ENCODE peak calls at places on chromosomes 5 and 9, in seven cellular contexts. One of them, this sample, is unnamed.

GRCh38 chr5:87195616-87196015 is 72.1 kb upstream of the RASA1 start:
- DNase-seq in fibroblast of pulmonary artery: peak; percentile 41
- DNase-seq in colonic mucosa: no peak
- DNase-seq in Daoy: no peak
- DNase-seq in non-pigmented ciliary epithelial cell: no peak
- DNase-seq in neural crest cell: no peak
- DNase-seq in naive thymus-derived CD4-positive, alpha-beta T cell: no peak
- DNase-seq in this sample: peak; percentile 18

GRCh38 chr9:37033753-37034319 is at the start of gene PAX5:
- DNase-seq in fibroblast of pulmonary artery: no peak
- DNase-seq in colonic mucosa: no peak
- DNase-seq in Daoy: no peak
- DNase-seq in non-pigmented ciliary epithelial cell: no peak
- DNase-seq in neural crest cell: no peak
- DNase-seq in naive thymus-derived CD4-positive, alpha-beta T cell: no peak
- DNase-seq in this sample: no peak

GRCh38 chr5:172437445-172438303 is 16.7 kb downstream of the SH3PXD2B start:
- DNase-seq in fibroblast of pulmonary artery: peak; percentile 97
- DNase-seq in colonic mucosa: peak; percentile 45
- DNase-seq in Daoy: peak; percentile 87
- DNase-seq in non-pigmented ciliary epithelial cell: peak; percentile 70
- DNase-seq in neural crest cell: no peak
- DNase-seq in naive thymus-derived CD4-positive, alpha-beta T cell: no peak
- DNase-seq in this sample: peak; percentile 66

GRCh38 chr9:36392489-36392888 is 7.6 kb downstream of the RNF38 start:
- DNase-seq in fibroblast of pulmonary artery: no peak
- DNase-seq in colonic mucosa: no peak
- DNase-seq in Daoy: no peak
- DNase-seq in non-pigmented ciliary epithelial cell: no peak
- DNase-seq in neural crest cell: no peak
- DNase-seq in naive thymus-derived CD4-positive, alpha-beta T cell: no peak
- DNase-seq in this sample: no peak

GRCh38 chr9:5815421-5815820 is 17.5 kb downstream of the ERMP1 start:
- DNase-seq in fibroblast of pulmonary artery: no peak
- DNase-seq in colonic mucosa: no peak
- DNase-seq in Daoy: no peak
- DNase-seq in non-pigmented ciliary epithelial cell: no peak
- DNase-seq in neural crest cell: no peak
- DNase-seq in naive thymus-derived CD4-positive, alpha-beta T cell: no peak
- DNase-seq in this sample: no peak

GRCh38 chr5:158599132-158599531 is 500.6 kb downstream of the EBF1 start:
- DNase-seq in fibroblast of pulmonary artery: peak; percentile 19
- DNase-seq in colonic mucosa: no peak
- DNase-seq in Daoy: peak; percentile 63
- DNase-seq in non-pigmented ciliary epithelial cell: peak; percentile 53
- DNase-seq in neural crest cell: no peak
- DNase-seq in naive thymus-derived CD4-positive, alpha-beta T cell: no peak
- DNase-seq in this sample: peak; percentile 70

GRCh38 chr9:134319306-134320194 is 6.7 kb upstream of the RXRA start:
- DNase-seq in fibroblast of pulmonary artery: no peak
- DNase-seq in colonic mucosa: no peak
- DNase-seq in Daoy: no peak
- DNase-seq in non-pigmented ciliary epithelial cell: no peak
- DNase-seq in neural crest cell: peak; percentile 58
- DNase-seq in naive thymus-derived CD4-positive, alpha-beta T cell: no peak
- DNase-seq in this sample: no peak

GRCh38 chr9:86940774-86941173 is 6.5 kb downstream of the GAS1 start:
- DNase-seq in fibroblast of pulmonary artery: no peak
- DNase-seq in colonic mucosa: no peak
- DNase-seq in Daoy: no peak
- DNase-seq in non-pigmented ciliary epithelial cell: no peak
- DNase-seq in neural crest cell: no peak
- DNase-seq in naive thymus-derived CD4-positive, alpha-beta T cell: no peak
- DNase-seq in this sample: no peak

GRCh38 chr9:116369706-116370105 is 216.1 kb downstream of the PAPPA start:
- DNase-seq in fibroblast of pulmonary artery: no peak
- DNase-seq in colonic mucosa: no peak
- DNase-seq in Daoy: no peak
- DNase-seq in non-pigmented ciliary epithelial cell: no peak
- DNase-seq in neural crest cell: no peak
- DNase-seq in naive thymus-derived CD4-positive, alpha-beta T cell: no peak
- DNase-seq in this sample: no peak

GRCh38 chr5:159817262-159818029 is 98.8 kb upstream of the ADRA1B start:
- DNase-seq in fibroblast of pulmonary artery: no peak
- DNase-seq in colonic mucosa: no peak
- DNase-seq in Daoy: no peak
- DNase-seq in non-pigmented ciliary epithelial cell: peak; percentile 44
- DNase-seq in neural crest cell: no peak
- DNase-seq in naive thymus-derived CD4-positive, alpha-beta T cell: no peak
- DNase-seq in this sample: no peak

GRCh38 chr5:132294728-132295504 is 722 bp downstream of the SLC22A4 start:
- DNase-seq in fibroblast of pulmonary artery: peak; percentile 94
- DNase-seq in colonic mucosa: peak; percentile 73
- DNase-seq in Daoy: peak; percentile 93
- DNase-seq in non-pigmented ciliary epithelial cell: peak; percentile 55
- DNase-seq in neural crest cell: no peak
- DNase-seq in naive thymus-derived CD4-positive, alpha-beta T cell: no peak
- DNase-seq in this sample: peak; percentile 78

GRCh38 chr5:177378884-177379883 is 5.0 kb upstream of the SLC34A1 start:
- DNase-seq in fibroblast of pulmonary artery: peak; percentile 70
- DNase-seq in colonic mucosa: no peak
- DNase-seq in Daoy: peak; percentile 69
- DNase-seq in non-pigmented ciliary epithelial cell: peak; percentile 84
- DNase-seq in neural crest cell: no peak
- DNase-seq in naive thymus-derived CD4-positive, alpha-beta T cell: no peak
- DNase-seq in this sample: peak; percentile 72

This sample was measured in adipocyte.